ENCODE peak calls at places on chromosomes 3 and 15, in five cellular contexts. J is left ventricle myocardium superior, U is T-helper 1 cell, A is fibroblast of mammary gland, F is epithelial cell of esophagus. K is an unnamed sample.
A peak's percentile ranks its signal among the peaks of the same experiment; 100 is the strongest.

GRCh38 chr15:71129660-71130059 is 14.4 kb downstream of the THSD4 start:
- DNase-seq in U (no peak), F (no peak), A (no peak), J (no peak), K (no peak)

GRCh38 chr15:62812515-62812835 is 230.1 kb upstream of the TPM1 start:
- DNase-seq in A (no peak), U (no peak), F (no peak), J (no peak), K (no peak)

GRCh38 chr3:127734754-127735473 is 62.2 kb downstream of the ABTB1 start:
- DNase-seq in J (no peak), F (peak; percentile 67), U (no peak), A (peak; percentile 92), K (peak; percentile 42)

GRCh38 chr15:29921130-29921601 is 98.9 kb upstream of the TJP1 start:
- DNase-seq in U (no peak), A (no peak), F (peak; percentile 84), J (no peak), K (no peak)

GRCh38 chr3:117708601-117709000 is 999.0 kb downstream of the TUSC7 start:
- DNase-seq in J (no peak), U (no peak), F (peak; percentile 66), A (peak; percentile 29), K (no peak)

GRCh38 chr3:162998205-162998604 is 1501.6 kb downstream of the OTOL1 start:
- DNase-seq in A (no peak), F (no peak), U (no peak), J (no peak), K (no peak)

GRCh38 chr3:60086811-60087210 is 1037.0 kb upstream of the CFAP20DC start:
- DNase-seq in A (peak; percentile 46), J (no peak), F (peak; percentile 23), U (no peak), K (no peak)

GRCh38 chr3:149442845-149443544 is 31.5 kb upstream of the TM4SF4 start:
- DNase-seq in U (no peak), J (no peak), F (peak; percentile 79), A (peak; percentile 85), K (no peak)

GRCh38 chr15:69818529-69818928 is 279.2 kb downstream of the TLE3 start:
- DNase-seq in F (no peak), J (no peak), A (no peak), U (no peak), K (no peak)

GRCh38 chr15:76012021-76012551 is at the start of gene NRG4:
- DNase-seq in J (no peak), U (no peak), F (peak; percentile 6), A (peak; percentile 2), K (no peak)

GRCh38 chr3:98800401-98800800 is 37.3 kb downstream of the ST3GAL6 start:
- DNase-seq in U (no peak), J (no peak), A (no peak), F (peak; percentile 63), K (no peak)

GRCh38 chr3:196517142-196517808 is 2.1 kb upstream of the SMCO1 start:
- DNase-seq in F (no peak), U (no peak), J (no peak), A (no peak), K (no peak)

GRCh38 chr15:72554471-72555425 is 80.6 kb downstream of the ARIH1 start:
- DNase-seq in U (no peak), F (peak; percentile 83), J (no peak), A (peak; percentile 80), K (no peak)

GRCh38 chr3:156383433-156384025 is 171.4 kb downstream of the SSR3 start:
- DNase-seq in J (no peak), F (no peak), U (no peak), A (no peak), K (no peak)

GRCh38 chr15:99409097-99409473 is 156.7 kb upstream of the MEF2A start:
- DNase-seq in A (peak; percentile 66), F (peak; percentile 86), U (no peak), J (peak; percentile 75), K (peak; percentile 50)

GRCh38 chr3:181709537-181710279 is 2.0 kb upstream of the SOX2 start:
- DNase-seq in F (peak; percentile 79), A (peak; percentile 55), J (peak; percentile 79), U (peak; percentile 48), K (no peak)

GRCh38 chr3:72590732-72591192 is 257.5 kb downstream of the SHQ1 start:
- DNase-seq in U (no peak), J (no peak), A (no peak), F (no peak), K (no peak)

GRCh38 chr3:42746455-42747450 is 26.3 kb downstream of the CCDC13 start:
- DNase-seq in U (no peak), J (no peak), F (no peak), A (no peak), K (no peak)

GRCh38 chr3:141255137-141255536 is 23.5 kb downstream of the PXYLP1 start:
- DNase-seq in J (no peak), F (no peak), U (no peak), A (no peak), K (no peak)

GRCh38 chr3:52091566-52092290 is 35.4 kb upstream of the DUSP7 start:
- DNase-seq in U (no peak), F (no peak), A (peak; percentile 50), J (no peak), K (no peak)

GRCh38 chr15:90419738-90420487 is 31.9 kb downstream of the IQGAP1 start:
- DNase-seq in F (peak; percentile 77), A (peak; percentile 89), U (no peak), J (no peak), K (no peak)

GRCh38 chr15:70243686-70244540 is 146.2 kb upstream of the TLE3 start:
- DNase-seq in U (no peak), J (no peak), F (no peak), A (no peak), K (no peak)

GRCh38 chr3:107285197-107285596 is 92.0 kb upstream of the CCDC54 start:
- DNase-seq in J (no peak), A (peak; percentile 10), U (no peak), F (peak; percentile 85), K (no peak)

GRCh38 chr15:31080618-31081017 is 20.9 kb downstream of the TRPM1 start:
- DNase-seq in F (peak; percentile 30), J (peak; percentile 76), A (no peak), U (no peak), K (peak; percentile 44)

GRCh38 chr3:27317096-27317495 is 52.1 kb downstream of the NEK10 start:
- DNase-seq in A (no peak), U (no peak), F (no peak), J (no peak), K (no peak)

GRCh38 chr15:67064607-67065530 is 533 bp upstream of the SMAD3 start:
- DNase-seq in F (no peak), A (no peak), J (peak; percentile 78), U (no peak), K (peak; percentile 39)

GRCh38 chr15:23038741-23039150 is 623 bp downstream of the TUBGCP5 start:
- DNase-seq in A (peak; percentile 71), J (no peak), U (no peak), F (peak; percentile 63), K (no peak)

GRCh38 chr3:126448893-126449180 is 26.9 kb downstream of the ZXDC start:
- DNase-seq in A (no peak), U (no peak), F (no peak), J (no peak), K (no peak)

GRCh38 chr3:111956449-111956848 is 22.4 kb upstream of the ABHD10 start:
- DNase-seq in U (no peak), J (no peak), A (no peak), F (no peak), K (no peak)

GRCh38 chr15:89051875-89052274 is 36.4 kb upstream of the ABHD2 start:
- DNase-seq in U (no peak), A (peak; percentile 99), J (no peak), F (no peak), K (no peak)

GRCh38 chr3:197960694-197961581 is 921 bp downstream of the LMLN start:
- DNase-seq in F (no peak), A (peak; percentile 66), U (no peak), J (no peak), K (no peak)

GRCh38 chr3:14410501-14411165 is 8.2 kb downstream of the SLC6A6 start:
- DNase-seq in A (peak; percentile 88), U (no peak), F (peak; percentile 75), J (no peak), K (no peak)